ENCODE peak calls at places on chromosomes 13 and 19, in nine cellular contexts. J, D, R, V, U, Q, H, L and B are unnamed samples.

GRCh38 chr13:40251343-40252032 is 415.0 kb downstream of the FOXO1 start:
- DNase-seq in H (no peak), L (no peak), R (no peak), V (no peak), D (no peak), Q (no peak), J (no peak), U (peak), B (no peak)

GRCh38 chr13:62482351-62482750 is 1066.7 kb upstream of the PCDH20 start:
- DNase-seq in R (no peak), D (no peak), U (peak), Q (no peak), L (no peak), H (no peak), J (no peak), V (no peak), B (no peak)

GRCh38 chr19:52270266-52270885 is 989 bp downstream of the ZNF766 start:
- DNase-seq in V (no peak), H (peak), U (no peak), L (no peak), J (no peak), D (no peak), R (no peak), Q (peak), B (no peak)

GRCh38 chr13:30673669-30674521 is 56.2 kb downstream of the USPL1 start:
- DNase-seq in D (peak), V (peak), Q (peak), H (peak), J (peak), L (peak), R (peak), U (peak), B (peak)

GRCh38 chr19:47486900-47487299 is 2.9 kb upstream of the KPTN start:
- DNase-seq in H (no peak), D (no peak), J (no peak), V (no peak), R (peak), Q (no peak), U (no peak), L (no peak), B (no peak)

GRCh38 chr13:35822666-35823065 is 308.5 kb downstream of the DCLK1 start:
- DNase-seq in V (no peak), U (no peak), H (no peak), R (no peak), J (no peak), Q (no peak), L (no peak), D (no peak), B (no peak)

GRCh38 chr13:98549728-98550317 is 27.1 kb downstream of the STK24 start:
- DNase-seq in L (no peak), V (no peak), D (no peak), U (no peak), R (no peak), Q (no peak), H (no peak), J (no peak), B (no peak)

GRCh38 chr19:46015080-46015960 is 7.5 kb downstream of the PGLYRP1 start:
- DNase-seq in U (peak), D (peak), Q (peak), R (peak), J (peak), L (no peak), V (peak), H (no peak), B (peak)

GRCh38 chr13:73876323-73876722 is 257.9 kb downstream of the KLF12 start:
- DNase-seq in J (no peak), Q (no peak), D (no peak), L (no peak), U (peak), V (no peak), H (no peak), R (no peak), B (no peak)

GRCh38 chr13:89541091-89542030 is 1806.1 kb upstream of the MIR17HG start:
- DNase-seq in H (no peak), J (no peak), Q (no peak), U (no peak), V (no peak), L (no peak), R (no peak), D (no peak), B (no peak)

GRCh38 chr13:48493851-48494250 is 39.0 kb downstream of the RCBTB2 start:
- DNase-seq in V (no peak), U (peak), Q (no peak), R (no peak), H (no peak), L (no peak), D (no peak), J (no peak), B (peak)

GRCh38 chr13:41458939-41459753 is 1.8 kb downstream of the RGCC start:
- DNase-seq in Q (peak), R (no peak), V (no peak), H (no peak), J (no peak), L (peak), U (peak), D (no peak), B (no peak)

GRCh38 chr19:3140667-3141038 is 4.8 kb downstream of the GNA15 start:
- DNase-seq in Q (no peak), L (no peak), H (no peak), D (no peak), R (no peak), J (no peak), U (no peak), V (peak), B (no peak)

GRCh38 chr19:34325181-34325580 is 39.8 kb upstream of the GPI start:
- DNase-seq in H (no peak), L (no peak), R (no peak), Q (no peak), J (no peak), V (no peak), U (no peak), D (no peak), B (no peak)

GRCh38 chr13:81916471-81916870 is 1575.5 kb upstream of the SPRY2 start:
- DNase-seq in Q (no peak), J (no peak), R (no peak), V (no peak), L (no peak), D (no peak), H (no peak), U (no peak), B (no peak)

GRCh38 chr13:31089649-31090048 is 72.1 kb downstream of the HSPH1 start:
- DNase-seq in V (no peak), R (no peak), U (no peak), L (no peak), D (no peak), Q (no peak), J (no peak), H (no peak), B (no peak)

GRCh38 chr19:35120898-35121297 is 5.3 kb downstream of the FXYD3 start:
- DNase-seq in H (no peak), R (peak), Q (no peak), L (no peak), D (no peak), U (no peak), J (no peak), V (no peak), B (no peak)

GRCh38 chr13:60047943-60048342 is 115.8 kb downstream of the DIAPH3 start:
- DNase-seq in L (no peak), V (no peak), U (peak), R (no peak), Q (no peak), D (no peak), J (no peak), H (no peak), B (no peak)

GRCh38 chr19:496333-496634 is at the start of gene MADCAM1:
- DNase-seq in Q (no peak), L (no peak), D (no peak), J (peak), R (no peak), V (no peak), U (no peak), H (no peak), B (no peak)

GRCh38 chr19:56308792-56309191 is 5.8 kb downstream of the ZSCAN5A start:
- DNase-seq in U (no peak), J (no peak), L (no peak), V (no peak), Q (no peak), D (no peak), H (no peak), R (no peak), B (no peak)